ENCODE peak calls at places on chromosome 9, in four cellular contexts. B is ovary, D is stomach, I is tibial nerve. J is an unnamed sample.

GRCh38 chr9:76433851-76434250 is 25.1 kb upstream of the GCNT1 start:
- DNase-seq in B (no peak), D (no peak), I (no peak), J (no peak)

GRCh38 chr9:37955781-37956422 is 52.0 kb upstream of the SLC25A51 start:
- DNase-seq in B (no peak), D (no peak), I (no peak), J (no peak)

GRCh38 chr9:15889555-15889954 is 336.7 kb downstream of the CCDC171 start:
- DNase-seq in B (no peak), D (no peak), I (no peak), J (no peak)

GRCh38 chr9:23779220-23779619 is 46.8 kb downstream of the ELAVL2 start:
- DNase-seq in B (no peak), D (no peak), I (no peak), J (no peak)

GRCh38 chr9:135501261-135502167 is 1.0 kb downstream of the MRPS2 start:
- DNase-seq in B (peak; percentile 20), D (peak; percentile 59), I (no peak), J (no peak)

GRCh38 chr9:14511452-14511851 is 181.8 kb downstream of the ZDHHC21 start:
- DNase-seq in B (no peak), D (no peak), I (no peak), J (no peak)

GRCh38 chr9:110081395-110081794 is 126.6 kb downstream of the C9orf152 start:
- DNase-seq in B (no peak), D (no peak), I (no peak), J (no peak)

GRCh38 chr9:14068690-14069089 is 245.3 kb downstream of the NFIB start:
- DNase-seq in B (no peak), D (no peak), I (no peak), J (no peak)

GRCh38 chr9:24416136-24416535 is 129.6 kb downstream of the IZUMO3 start:
- DNase-seq in B (no peak), D (no peak), I (no peak), J (no peak)

GRCh38 chr9:16921855-16922254 is 51.4 kb upstream of the BNC2 start:
- DNase-seq in B (no peak), D (no peak), I (no peak), J (no peak)

GRCh38 chr9:118686940-118687339 is 682.3 kb downstream of the BRINP1 start:
- DNase-seq in B (no peak), D (no peak), I (no peak), J (no peak)

GRCh38 chr9:116812231-116813028 is 125.3 kb downstream of the TRIM32 start:
- DNase-seq in B (no peak), D (no peak), I (no peak), J (no peak)

GRCh38 chr9:94864862-94865435 is 138.4 kb downstream of the AOPEP start:
- DNase-seq in B (no peak), D (no peak), I (no peak), J (no peak)

GRCh38 chr9:16619341-16619740 is 251.1 kb downstream of the BNC2 start:
- DNase-seq in B (no peak), D (no peak), I (no peak), J (no peak)

GRCh38 chr9:38380872-38381534 is 11.5 kb upstream of the ALDH1B1 start:
- DNase-seq in B (peak; percentile 8), D (no peak), I (no peak), J (peak; percentile 62)

GRCh38 chr9:124356745-124357390 is 58.4 kb downstream of the PSMB7 start:
- DNase-seq in B (no peak), D (peak; percentile 17), I (no peak), J (no peak)

GRCh38 chr9:130530932-130531331 is 48.4 kb upstream of the FUBP3 start:
- DNase-seq in B (no peak), D (no peak), I (no peak), J (peak; percentile 24)

GRCh38 chr9:111108946-111109345 is 70.7 kb upstream of the LPAR1 start:
- DNase-seq in B (no peak), D (no peak), I (no peak), J (no peak)

GRCh38 chr9:129491486-129491855 is 129.4 kb downstream of the C9orf50 start:
- DNase-seq in B (peak; percentile 46), D (peak; percentile 78), I (no peak), J (no peak)

GRCh38 chr9:99169982-99170761 is 51.6 kb downstream of the ALG2 start:
- DNase-seq in B (no peak), D (no peak), I (no peak), J (no peak)

GRCh38 chr9:122954253-122954691 is 13.5 kb downstream of the RABGAP1 start:
- DNase-seq in B (no peak), D (no peak), I (no peak), J (no peak)

GRCh38 chr9:77961541-77961940 is 70.1 kb downstream of the GNAQ start:
- DNase-seq in B (no peak), D (no peak), I (no peak), J (no peak)

GRCh38 chr9:127741831-127742434 is 6.8 kb upstream of the TOR2A start:
- DNase-seq in B (peak; percentile 81), D (peak; percentile 62), I (no peak), J (peak; percentile 75)

DNA sequence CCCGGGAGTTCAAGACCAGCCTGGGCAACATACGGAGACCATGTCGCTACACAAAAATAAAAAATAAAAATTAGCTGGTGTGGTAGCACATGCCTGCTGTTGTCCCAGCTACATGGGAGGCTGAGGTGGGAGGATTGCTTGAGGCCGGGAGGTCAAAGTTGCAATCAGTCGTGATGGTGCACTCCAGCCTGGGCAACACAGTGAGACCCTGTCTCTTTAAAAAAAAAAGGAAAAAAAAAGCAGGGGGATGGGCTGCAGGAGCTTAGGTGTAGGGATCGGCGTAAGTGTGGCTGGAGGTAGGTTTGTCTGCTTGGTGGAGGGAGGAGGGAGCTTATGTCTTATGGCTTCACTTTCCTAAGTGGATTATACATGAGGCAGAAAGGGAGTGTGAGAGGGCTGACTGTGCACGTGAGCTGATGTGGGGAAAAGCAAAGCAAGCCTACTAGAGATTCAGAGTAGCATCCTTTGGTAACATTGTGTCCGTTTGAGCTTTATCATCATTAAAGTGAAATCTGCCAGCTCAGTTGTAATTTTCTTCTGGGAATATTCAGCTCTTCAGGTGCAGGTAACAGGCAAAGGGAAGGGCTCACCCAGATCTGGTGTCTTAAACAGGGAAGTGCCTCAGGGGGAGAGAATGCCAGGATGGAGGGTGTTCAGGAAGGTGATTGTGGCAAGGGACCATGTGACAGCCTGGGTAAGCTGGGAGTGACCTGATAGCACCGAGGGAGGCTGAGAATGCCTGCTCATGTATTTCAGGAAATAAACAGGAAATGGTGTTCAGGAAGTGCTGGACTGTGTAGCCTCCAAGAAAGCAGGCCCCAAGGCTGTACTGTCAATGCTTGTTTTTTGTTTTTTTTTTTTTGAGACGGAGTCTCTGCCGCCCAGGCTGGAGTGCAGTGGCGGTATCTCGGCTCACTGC is 17.6 kb upstream of the SETX start:
- DNase-seq in B (no peak), D (peak; percentile 34), I (peak; percentile 17), J (peak; percentile 41)
- TF ChIP-seq POLR2A in B (no peak), D (no peak), I (no peak), J (peak; percentile 26)

GRCh38 chr9:91036356-91036755 is 234.7 kb downstream of the SYK start:
- DNase-seq in B (no peak), D (no peak), I (no peak), J (no peak)

GRCh38 chr9:91038483-91039124 is 237.0 kb downstream of the SYK start:
- DNase-seq in B (no peak), D (no peak), I (no peak), J (no peak)

GRCh38 chr9:91036826-91037510 is 235.3 kb downstream of the SYK start:
- DNase-seq in B (peak; percentile 74), D (peak; percentile 77), I (peak; percentile 77), J (peak; percentile 82)

GRCh38 chr9:91039125-91039834 is 237.7 kb downstream of the SYK start:
- DNase-seq in B (no peak), D (no peak), I (no peak), J (no peak)

DNA sequence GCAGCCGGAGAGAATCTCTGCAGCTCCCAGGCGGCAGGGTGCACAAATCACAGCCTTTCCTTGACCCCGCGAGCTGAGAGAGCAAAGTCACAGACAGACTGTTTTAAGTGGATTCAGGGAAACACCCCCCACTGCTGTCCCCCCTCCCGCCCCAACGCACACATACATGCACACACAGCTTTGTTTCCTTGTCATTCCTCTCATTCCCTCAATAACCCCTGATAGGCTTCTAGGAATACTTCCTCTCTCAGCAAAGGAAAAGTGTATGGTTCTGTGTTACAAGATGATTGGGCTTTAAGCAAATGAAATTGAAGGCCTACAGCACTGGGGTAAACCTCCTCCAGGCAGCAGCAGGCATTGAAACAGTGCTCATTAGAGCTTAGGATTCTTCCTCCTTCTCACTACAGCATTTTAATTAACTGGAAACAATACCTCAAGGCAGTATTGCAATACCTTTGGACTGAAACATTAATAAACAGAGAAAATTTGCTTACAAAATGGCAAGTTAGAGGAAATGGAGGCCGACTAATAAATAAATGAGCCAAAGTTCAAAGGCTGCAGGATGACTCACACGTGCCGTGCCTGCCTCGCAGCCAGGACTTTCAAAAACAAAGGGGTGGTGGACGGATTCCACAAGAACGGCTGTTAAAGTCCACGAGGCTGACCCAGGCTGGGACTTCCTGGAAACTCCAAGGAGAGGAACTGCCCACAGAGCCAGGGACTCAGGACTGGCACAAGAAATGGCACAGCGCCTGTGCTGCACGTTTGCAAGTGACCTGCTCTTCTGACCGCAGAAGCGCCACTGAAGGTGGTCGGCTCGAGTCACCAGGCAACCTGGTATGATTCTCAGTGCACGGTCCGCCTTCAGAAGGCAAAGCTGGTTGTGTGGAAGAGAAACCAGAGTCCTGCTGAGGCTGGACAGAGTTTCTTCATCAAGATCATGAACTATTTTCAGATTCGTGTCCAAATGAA is 236.2 kb downstream of the SYK start:
- DNase-seq in B (peak; percentile 59), D (peak; percentile 88), I (no peak), J (peak; percentile 55)
- H3K4me1 ChIP-seq in B (peaks cover 20% of the 10 kb centered on the region), D (peaks cover 25% of the 10 kb centered on the region), I (no peaks in the 10 kb centered on the region), J (peaks cover 17% of the 10 kb centered on the region)

GRCh38 chr9:121275781-121276658 is 8.1 kb downstream of the GSN start:
- DNase-seq in B (no peak), D (no peak), I (no peak), J (no peak)

GRCh38 chr9:121277518-121278275 is 9.7 kb downstream of the GSN start:
- DNase-seq in B (no peak), D (no peak), I (no peak), J (no peak)

GRCh38 chr9:121278535-121279169 is 10.7 kb downstream of the GSN start:
- DNase-seq in B (no peak), D (peak; percentile 58), I (peak; percentile 63), J (peak; percentile 51)

GRCh38 chr9:121274851-121275250 is 6.9 kb downstream of the GSN start:
- DNase-seq in B (no peak), D (no peak), I (no peak), J (no peak)

DNA sequence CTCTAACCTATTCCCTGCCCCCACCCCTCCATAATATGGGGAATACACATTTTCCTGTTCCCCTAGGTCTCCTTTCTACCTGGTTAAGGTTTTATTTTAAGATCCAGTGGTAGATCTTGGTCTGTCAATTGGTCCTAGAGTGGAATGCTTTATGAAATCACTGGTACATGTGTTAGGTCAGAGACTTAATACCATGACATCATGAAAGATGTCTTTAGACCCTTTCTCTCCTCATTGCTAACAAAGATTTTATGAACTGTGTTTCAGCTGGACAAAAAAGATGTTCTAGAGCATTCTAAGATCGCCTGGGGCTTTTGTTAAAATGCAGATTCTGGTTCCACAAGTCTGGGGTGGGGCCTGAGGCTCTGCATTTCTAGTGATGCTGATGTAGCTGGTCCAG is 9.1 kb downstream of the GSN start:
- DNase-seq in B (no peak), D (no peak), I (no peak), J (no peak)
- H3K4me3 ChIP-seq in B (no peak overlapping the region), D (no peak overlapping the region), I (no peak overlapping the region), J (no peak overlapping the region)

DNA sequence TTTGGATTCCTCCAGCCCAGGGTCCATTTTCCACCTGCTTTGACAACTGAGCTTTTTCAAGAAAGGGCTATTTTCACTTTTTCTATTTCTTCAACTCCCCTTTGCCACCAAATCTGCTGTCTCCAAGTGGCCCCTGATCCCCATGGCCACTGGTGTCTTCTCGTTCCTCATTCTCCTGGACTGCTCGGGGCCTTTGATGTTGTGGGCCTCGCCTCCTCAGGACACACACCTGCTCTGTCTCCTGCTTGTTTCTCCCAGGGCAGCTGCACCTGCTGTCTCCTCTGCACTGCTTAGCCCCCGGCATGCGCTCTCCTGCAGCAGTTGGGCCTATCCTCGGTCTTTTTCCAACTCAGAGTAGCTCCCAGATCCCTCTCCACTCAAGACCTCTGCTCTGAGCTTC is 16.3 kb upstream of the NANS start:
- DNase-seq in B (no peak), D (no peak), I (no peak), J (no peak)
- TF ChIP-seq POLR2A in B (no peak), D (no peak), I (no peak), J (no peak)